ENCODE peak calls at places on chromosomes 13 and 19, in four cellular contexts. One of them, this sample, is unnamed.

GRCh38 chr13:30307194-30307965 is at the start of gene KATNAL1:
- DNase-seq in WTC11: peak
- DNase-seq in HepG2: peak
- DNase-seq in K562: peak
- DNase-seq in this sample: peak

GRCh38 chr19:16888629-16889371 is at the start of gene F2RL3:
- DNase-seq in WTC11: no peak
- DNase-seq in HepG2: no peak
- DNase-seq in K562: peak
- DNase-seq in this sample: no peak

GRCh38 chr19:2550431-2551171 is 74.7 kb downstream of the GADD45B start:
- DNase-seq in WTC11: no peak
- DNase-seq in HepG2: no peak
- DNase-seq in K562: no peak
- DNase-seq in this sample: no peak

GRCh38 chr13:41767801-41768200 is 193.1 kb downstream of the VWA8 start:
- DNase-seq in WTC11: no peak
- DNase-seq in HepG2: no peak
- DNase-seq in K562: no peak
- DNase-seq in this sample: no peak

GRCh38 chr19:343941-344624 is 513 bp downstream of the MIER2 start:
- DNase-seq in WTC11: peak
- DNase-seq in HepG2: no peak
- DNase-seq in K562: peak
- DNase-seq in this sample: no peak

GRCh38 chr19:5355076-5355475 is 14.5 kb upstream of the PTPRS start:
- DNase-seq in WTC11: no peak
- DNase-seq in HepG2: no peak
- DNase-seq in K562: no peak
- DNase-seq in this sample: no peak

GRCh38 chr13:106083620-106084350 is 451.7 kb downstream of the EFNB2 start:
- DNase-seq in WTC11: peak
- DNase-seq in HepG2: peak
- DNase-seq in K562: no peak
- DNase-seq in this sample: no peak

GRCh38 chr13:113783966-113784644 is 25.1 kb downstream of the TMEM255B start:
- DNase-seq in WTC11: no peak
- DNase-seq in HepG2: no peak
- DNase-seq in K562: no peak
- DNase-seq in this sample: no peak

GRCh38 chr13:50323440-50324070 is 308.3 kb downstream of the KCNRG start:
- DNase-seq in WTC11: no peak
- DNase-seq in HepG2: no peak
- DNase-seq in K562: no peak
- DNase-seq in this sample: no peak

GRCh38 chr19:39637891-39638290 is 17.8 kb upstream of the LGALS16 start:
- DNase-seq in WTC11: no peak
- DNase-seq in HepG2: no peak
- DNase-seq in K562: no peak
- DNase-seq in this sample: no peak

GRCh38 chr13:38012096-38012495 is 142.5 kb upstream of the TRPC4 start:
- DNase-seq in WTC11: no peak
- DNase-seq in HepG2: no peak
- DNase-seq in K562: no peak
- DNase-seq in this sample: no peak

GRCh38 chr13:65679240-65679639 is 1550.9 kb downstream of the PCDH9 start:
- DNase-seq in WTC11: no peak
- DNase-seq in HepG2: no peak
- DNase-seq in K562: no peak
- DNase-seq in this sample: no peak

DNA sequence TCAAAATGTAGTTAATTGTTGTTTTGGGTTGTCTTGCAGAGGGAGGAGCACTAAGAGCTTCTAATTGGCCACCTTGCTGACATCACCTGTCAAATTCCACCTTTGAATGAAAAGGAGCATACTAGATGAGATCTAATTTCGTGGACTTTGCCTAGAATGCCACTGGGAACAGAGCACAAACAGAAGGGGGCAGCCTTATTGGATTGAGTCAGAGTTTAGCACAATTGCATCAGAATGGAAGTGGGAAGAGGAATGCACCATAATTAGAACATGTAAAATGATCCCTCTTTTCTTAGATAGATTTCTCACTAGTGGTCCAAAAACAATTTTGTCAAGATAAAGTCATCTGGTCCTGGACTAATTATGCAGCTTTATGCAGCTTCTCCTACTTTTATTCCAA is 1552.2 kb downstream of the PCDH9 start:
- DNase-seq in WTC11: no peak
- DNase-seq in HepG2: no peak
- DNase-seq in K562: no peak
- DNase-seq in this sample: no peak
- TF ChIP-seq NR3C1 in WTC11: no peak
- TF ChIP-seq NR3C1 in HepG2: no peak
- TF ChIP-seq NR3C1 in K562: no peak
- TF ChIP-seq NR3C1 in this sample: no peak

GRCh38 chr19:14654786-14655185 is 19.9 kb downstream of the ADGRE3 start:
- DNase-seq in WTC11: no peak
- DNase-seq in HepG2: no peak
- DNase-seq in K562: no peak
- DNase-seq in this sample: no peak

GRCh38 chr19:14661372-14661924 is 13.2 kb downstream of the ADGRE3 start:
- DNase-seq in WTC11: no peak
- DNase-seq in HepG2: no peak
- DNase-seq in K562: no peak
- DNase-seq in this sample: no peak

GRCh38 chr19:14659886-14660489 is 14.7 kb downstream of the ADGRE3 start:
- DNase-seq in WTC11: no peak
- DNase-seq in HepG2: no peak
- DNase-seq in K562: no peak
- DNase-seq in this sample: no peak
- TF ChIP-seq NR3C1 in WTC11: no peak
- TF ChIP-seq NR3C1 in HepG2: no peak
- TF ChIP-seq NR3C1 in K562: no peak
- TF ChIP-seq NR3C1 in this sample: no peak

GRCh38 chr19:15015946-15016542 is 33.2 kb upstream of the CASP14 start:
- DNase-seq in WTC11: peak
- DNase-seq in HepG2: peak
- DNase-seq in K562: peak
- DNase-seq in this sample: no peak
- TF ChIP-seq NR3C1 in WTC11: no peak
- TF ChIP-seq NR3C1 in HepG2: no peak
- TF ChIP-seq NR3C1 in K562: no peak
- TF ChIP-seq NR3C1 in this sample: no peak

GRCh38 chr19:8811315-8812172 is 20.6 kb downstream of the ZNF558 start:
- DNase-seq in WTC11: no peak
- DNase-seq in HepG2: no peak
- DNase-seq in K562: no peak
- DNase-seq in this sample: peak
- TF ChIP-seq NR3C1 in WTC11: no peak
- TF ChIP-seq NR3C1 in HepG2: no peak
- TF ChIP-seq NR3C1 in K562: no peak
- TF ChIP-seq NR3C1 in this sample: no peak

GRCh38 chr19:42488783-42489521 is 39.3 kb downstream of the CEACAM1 start:
- DNase-seq in WTC11: no peak
- DNase-seq in HepG2: peak
- DNase-seq in K562: no peak
- DNase-seq in this sample: peak

GRCh38 chr19:42487798-42488178 is 40.5 kb downstream of the CEACAM1 start:
- DNase-seq in WTC11: no peak
- DNase-seq in HepG2: no peak
- DNase-seq in K562: no peak
- DNase-seq in this sample: no peak

GRCh38 chr19:42487025-42487797 is 41.1 kb downstream of the CEACAM1 start:
- DNase-seq in WTC11: no peak
- DNase-seq in HepG2: no peak
- DNase-seq in K562: no peak
- DNase-seq in this sample: no peak
- TF ChIP-seq NR3C1 in WTC11: no peak
- TF ChIP-seq NR3C1 in HepG2: no peak
- TF ChIP-seq NR3C1 in K562: no peak
- TF ChIP-seq NR3C1 in this sample: no peak

DNA sequence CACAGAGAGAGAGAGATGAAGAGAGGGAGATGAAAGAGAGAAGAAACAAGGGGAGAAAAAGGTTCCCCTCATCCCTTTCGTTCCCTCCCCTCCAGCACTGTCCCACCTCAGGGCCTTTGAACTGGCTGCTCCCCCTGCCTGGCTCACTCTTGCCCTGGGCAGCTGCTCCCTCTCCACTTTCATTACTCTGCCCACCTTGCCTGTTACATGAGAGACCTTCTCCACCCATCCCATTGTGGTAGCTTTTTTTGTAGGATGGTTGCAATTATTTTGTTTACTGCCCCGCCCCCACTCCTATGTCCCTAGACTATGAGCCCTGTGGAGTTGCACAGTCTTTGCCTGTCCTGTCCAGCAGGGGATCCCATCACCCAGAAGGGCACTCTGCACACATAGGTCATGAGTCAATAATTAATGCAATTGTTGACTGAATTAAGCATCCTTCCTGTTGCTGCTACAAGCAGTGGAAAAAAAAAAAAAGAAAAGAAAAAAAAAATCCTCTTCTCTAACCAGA is 14.1 kb downstream of the C19orf81 start:
- DNase-seq in WTC11: no peak
- DNase-seq in HepG2: peak
- DNase-seq in K562: no peak
- DNase-seq in this sample: peak
- TF ChIP-seq NR3C1 in WTC11: no peak
- TF ChIP-seq NR3C1 in HepG2: no peak
- TF ChIP-seq NR3C1 in K562: no peak
- TF ChIP-seq NR3C1 in this sample: no peak

GRCh38 chr19:34841780-34842179 is 68.8 kb upstream of the ZNF599 start:
- DNase-seq in WTC11: peak
- DNase-seq in HepG2: no peak
- DNase-seq in K562: no peak
- DNase-seq in this sample: no peak
- TF ChIP-seq NR3C1 in WTC11: no peak
- TF ChIP-seq NR3C1 in HepG2: no peak
- TF ChIP-seq NR3C1 in K562: no peak
- TF ChIP-seq NR3C1 in this sample: no peak

This sample was measured in A549.